ENCODE peak calls at places on chromosomes 4 and X, in five cellular contexts. One of them, this sample, is unnamed.
A peak's percentile ranks its signal among the peaks of the same experiment; 100 is the strongest.

GRCh38 chr4:83170952-83171399 is 56.4 kb upstream of the PLAC8 start:
- DNase-seq in foreskin fibroblast: no peak
- DNase-seq in astrocyte of the spinal cord: no peak
- DNase-seq in PC-3: no peak
- DNase-seq in Calu3: no peak
- DNase-seq in this sample: no peak

GRCh38 chr4:113539408-113539807 is 222.1 kb downstream of the CAMK2D start:
- DNase-seq in foreskin fibroblast: peak; percentile 85
- DNase-seq in Calu3: no peak
- DNase-seq in astrocyte of the spinal cord: peak; percentile 75
- DNase-seq in PC-3: peak; percentile 23
- DNase-seq in this sample: no peak

GRCh38 chr4:2812600-2812932 is 19.7 kb downstream of the SH3BP2 start:
- DNase-seq in Calu3: no peak
- DNase-seq in PC-3: no peak
- DNase-seq in astrocyte of the spinal cord: no peak
- DNase-seq in foreskin fibroblast: peak; percentile 49
- DNase-seq in this sample: no peak

GRCh38 chrX:68832101-68832416 is 3.2 kb downstream of the EFNB1 start:
- DNase-seq in astrocyte of the spinal cord: peak; percentile 78
- DNase-seq in PC-3: peak; percentile 70
- DNase-seq in Calu3: no peak
- DNase-seq in foreskin fibroblast: peak; percentile 88
- DNase-seq in this sample: no peak

GRCh38 chr4:6245246-6246169 is 24.1 kb upstream of the WFS1 start:
- DNase-seq in Calu3: no peak
- DNase-seq in foreskin fibroblast: peak; percentile 43
- DNase-seq in PC-3: no peak
- DNase-seq in astrocyte of the spinal cord: no peak
- DNase-seq in this sample: no peak

GRCh38 chr4:145808021-145808650 is 128.2 kb downstream of the C4orf51 start:
- DNase-seq in astrocyte of the spinal cord: peak; percentile 96
- DNase-seq in foreskin fibroblast: peak; percentile 91
- DNase-seq in PC-3: peak; percentile 98
- DNase-seq in Calu3: peak; percentile 49
- DNase-seq in this sample: no peak

GRCh38 chr4:11152684-11153083 is 276.0 kb downstream of the HS3ST1 start:
- DNase-seq in PC-3: no peak
- DNase-seq in astrocyte of the spinal cord: no peak
- DNase-seq in foreskin fibroblast: no peak
- DNase-seq in Calu3: no peak
- DNase-seq in this sample: no peak

GRCh38 chrX:135389717-135390116 is 32.0 kb upstream of the SMIM10L2A start:
- DNase-seq in astrocyte of the spinal cord: no peak
- DNase-seq in Calu3: peak; percentile 52
- DNase-seq in foreskin fibroblast: peak; percentile 4
- DNase-seq in PC-3: peak; percentile 88
- DNase-seq in this sample: no peak

GRCh38 chrX:30654989-30655607 is 1.9 kb downstream of the GK start:
- DNase-seq in Calu3: no peak
- DNase-seq in foreskin fibroblast: peak; percentile 19
- DNase-seq in PC-3: peak; percentile 73
- DNase-seq in astrocyte of the spinal cord: no peak
- DNase-seq in this sample: no peak

GRCh38 chr4:61068745-61069144 is 131.4 kb upstream of the ADGRL3 start:
- DNase-seq in foreskin fibroblast: peak; percentile 27
- DNase-seq in Calu3: no peak
- DNase-seq in astrocyte of the spinal cord: peak; percentile 46
- DNase-seq in PC-3: peak; percentile 69
- DNase-seq in this sample: no peak

GRCh38 chrX:96650023-96650422 is 34.6 kb upstream of the DIAPH2 start:
- DNase-seq in PC-3: peak; percentile 23
- DNase-seq in foreskin fibroblast: no peak
- DNase-seq in Calu3: no peak
- DNase-seq in astrocyte of the spinal cord: no peak
- DNase-seq in this sample: no peak

GRCh38 chrX:19772306-19772705 is 115.1 kb downstream of the SH3KBP1 start:
- DNase-seq in astrocyte of the spinal cord: peak; percentile 30
- DNase-seq in PC-3: peak; percentile 30
- DNase-seq in foreskin fibroblast: peak; percentile 68
- DNase-seq in Calu3: no peak
- DNase-seq in this sample: no peak

GRCh38 chr4:173537628-173538147 is 7.7 kb upstream of the HAND2 start:
- DNase-seq in foreskin fibroblast: no peak
- DNase-seq in PC-3: no peak
- DNase-seq in Calu3: no peak
- DNase-seq in astrocyte of the spinal cord: no peak
- DNase-seq in this sample: no peak

GRCh38 chr4:89140168-89140759 is 28.9 kb downstream of the TIGD2 start:
- DNase-seq in Calu3: no peak
- DNase-seq in foreskin fibroblast: no peak
- DNase-seq in astrocyte of the spinal cord: no peak
- DNase-seq in PC-3: no peak
- DNase-seq in this sample: no peak

GRCh38 chr4:168885416-168885815 is 124.6 kb downstream of the CBR4 start:
- DNase-seq in PC-3: no peak
- DNase-seq in Calu3: no peak
- DNase-seq in astrocyte of the spinal cord: no peak
- DNase-seq in foreskin fibroblast: no peak
- DNase-seq in this sample: no peak

GRCh38 chrX:24983931-24984330 is 31.8 kb downstream of the ARX start:
- DNase-seq in astrocyte of the spinal cord: no peak
- DNase-seq in PC-3: no peak
- DNase-seq in Calu3: no peak
- DNase-seq in foreskin fibroblast: no peak
- DNase-seq in this sample: no peak

GRCh38 chr4:33746979-33747378 is 2497.3 kb downstream of the ARAP2 start:
- DNase-seq in PC-3: no peak
- DNase-seq in astrocyte of the spinal cord: peak; percentile 2
- DNase-seq in Calu3: no peak
- DNase-seq in foreskin fibroblast: peak; percentile 20
- DNase-seq in this sample: no peak

GRCh38 chr4:41145571-41146078 is 68.7 kb downstream of the APBB2 start:
- DNase-seq in foreskin fibroblast: peak; percentile 66
- DNase-seq in Calu3: no peak
- DNase-seq in PC-3: no peak
- DNase-seq in astrocyte of the spinal cord: peak; percentile 71
- DNase-seq in this sample: no peak

GRCh38 chr4:106238819-106239420 is 77.1 kb downstream of the TBCK start:
- DNase-seq in PC-3: peak; percentile 45
- DNase-seq in Calu3: peak; percentile 40
- DNase-seq in astrocyte of the spinal cord: peak; percentile 49
- DNase-seq in foreskin fibroblast: peak; percentile 50
- DNase-seq in this sample: no peak

GRCh38 chr4:146340798-146341197 is 126.5 kb downstream of the REELD1 start:
- DNase-seq in Calu3: no peak
- DNase-seq in foreskin fibroblast: peak; percentile 39
- DNase-seq in PC-3: peak; percentile 57
- DNase-seq in astrocyte of the spinal cord: peak; percentile 56
- DNase-seq in this sample: no peak

GRCh38 chrX:67732864-67733263 is 189.0 kb downstream of the AR start:
- DNase-seq in astrocyte of the spinal cord: no peak
- DNase-seq in Calu3: no peak
- DNase-seq in PC-3: no peak
- DNase-seq in foreskin fibroblast: no peak
- DNase-seq in this sample: no peak

GRCh38 chr4:158236304-158237030 is 26.2 kb downstream of the TMEM144 start:
- DNase-seq in foreskin fibroblast: no peak
- DNase-seq in astrocyte of the spinal cord: no peak
- DNase-seq in PC-3: no peak
- DNase-seq in Calu3: no peak
- DNase-seq in this sample: no peak

GRCh38 chr4:171017596-171017995 is 795.6 kb upstream of the GALNTL6 start:
- DNase-seq in foreskin fibroblast: no peak
- DNase-seq in PC-3: no peak
- DNase-seq in Calu3: no peak
- DNase-seq in astrocyte of the spinal cord: no peak
- DNase-seq in this sample: no peak

GRCh38 chr4:185204238-185204910 is 574 bp upstream of the CFAP97 start:
- DNase-seq in PC-3: peak; percentile 41
- DNase-seq in foreskin fibroblast: peak; percentile 47
- DNase-seq in astrocyte of the spinal cord: no peak
- DNase-seq in Calu3: no peak
- DNase-seq in this sample: no peak

GRCh38 chr4:150801833-150802232 is 213.3 kb downstream of the LRBA start:
- DNase-seq in Calu3: no peak
- DNase-seq in foreskin fibroblast: no peak
- DNase-seq in PC-3: no peak
- DNase-seq in astrocyte of the spinal cord: no peak
- DNase-seq in this sample: no peak

GRCh38 chr4:150794706-150795105 is 212.8 kb downstream of the MAB21L2 start:
- DNase-seq in Calu3: no peak
- DNase-seq in foreskin fibroblast: no peak
- DNase-seq in PC-3: no peak
- DNase-seq in astrocyte of the spinal cord: peak; percentile 12
- DNase-seq in this sample: no peak

DNA sequence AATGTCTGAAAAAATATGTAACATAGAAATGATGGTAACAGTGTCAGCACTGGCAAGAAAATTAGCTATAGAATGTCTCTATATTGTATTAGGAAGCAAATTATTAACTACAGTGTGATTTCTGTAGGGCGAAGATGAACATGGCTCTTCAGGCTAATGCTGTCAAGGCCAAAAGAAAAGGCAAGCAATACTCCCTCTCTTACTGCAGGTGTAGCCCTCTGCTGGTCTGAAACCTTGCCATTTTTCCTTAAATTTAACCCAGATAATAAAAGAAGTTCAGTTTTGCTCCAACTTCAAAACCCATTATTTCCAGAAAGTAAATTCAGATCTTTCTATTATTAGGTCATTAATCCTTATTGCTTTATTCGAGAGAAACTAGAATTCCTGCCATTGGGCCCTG is 215.9 kb downstream of the LRBA start:
- DNase-seq in Calu3: no peak
- DNase-seq in astrocyte of the spinal cord: no peak
- DNase-seq in foreskin fibroblast: no peak
- DNase-seq in PC-3: peak; percentile 3
- DNase-seq in this sample: no peak
- TF ChIP-seq CTCF in Calu3: no peak
- TF ChIP-seq CTCF in astrocyte of the spinal cord: peak; percentile 22
- TF ChIP-seq CTCF in foreskin fibroblast: no peak
- TF ChIP-seq CTCF in PC-3: peak; percentile 43
- TF ChIP-seq CTCF in this sample: no peak

GRCh38 chr4:73250642-73251041 is 8.0 kb downstream of the ANKRD17 start:
- DNase-seq in astrocyte of the spinal cord: no peak
- DNase-seq in PC-3: no peak
- DNase-seq in Calu3: no peak
- DNase-seq in foreskin fibroblast: no peak
- DNase-seq in this sample: no peak

GRCh38 chr4:73248416-73248815 is 10.2 kb downstream of the ANKRD17 start:
- DNase-seq in Calu3: no peak
- DNase-seq in foreskin fibroblast: no peak
- DNase-seq in astrocyte of the spinal cord: no peak
- DNase-seq in PC-3: no peak
- DNase-seq in this sample: no peak

GRCh38 chr4:73248821-73249220 is 9.8 kb downstream of the ANKRD17 start:
- DNase-seq in astrocyte of the spinal cord: no peak
- DNase-seq in foreskin fibroblast: no peak
- DNase-seq in Calu3: no peak
- DNase-seq in PC-3: no peak
- DNase-seq in this sample: no peak

GRCh38 chr4:73252001-73252400 is 6.6 kb downstream of the ANKRD17 start:
- DNase-seq in Calu3: no peak
- DNase-seq in PC-3: no peak
- DNase-seq in astrocyte of the spinal cord: no peak
- DNase-seq in foreskin fibroblast: no peak
- DNase-seq in this sample: no peak

DNA sequence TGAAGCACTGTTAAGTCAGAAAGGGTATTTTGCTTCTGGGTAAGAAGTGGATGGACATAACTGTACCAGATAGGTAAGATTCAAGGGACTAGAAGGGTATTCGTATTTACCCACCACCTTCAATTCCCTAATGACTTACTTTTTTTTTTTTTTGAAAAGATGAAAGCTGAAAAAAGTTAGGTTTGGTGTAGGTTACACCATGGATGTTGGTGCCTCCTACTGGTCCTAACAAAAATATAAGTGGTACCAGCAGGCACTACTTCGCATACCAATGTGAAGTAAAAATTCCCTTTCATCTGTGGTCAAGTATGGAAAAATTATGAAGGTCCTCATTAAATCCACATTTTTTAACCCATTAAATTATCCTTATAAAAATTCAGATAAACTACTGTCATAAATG is 7.2 kb downstream of the ANKRD17 start:
- DNase-seq in Calu3: no peak
- DNase-seq in astrocyte of the spinal cord: no peak
- DNase-seq in PC-3: no peak
- DNase-seq in foreskin fibroblast: no peak
- DNase-seq in this sample: no peak
- TF ChIP-seq CTCF in Calu3: no peak
- TF ChIP-seq CTCF in astrocyte of the spinal cord: peak; percentile 18
- TF ChIP-seq CTCF in PC-3: no peak
- TF ChIP-seq CTCF in foreskin fibroblast: no peak
- TF ChIP-seq CTCF in this sample: no peak

GRCh38 chr4:141705747-141706377 is 69.5 kb downstream of the IL15 start:
- DNase-seq in PC-3: no peak
- DNase-seq in astrocyte of the spinal cord: no peak
- DNase-seq in Calu3: no peak
- DNase-seq in foreskin fibroblast: no peak
- DNase-seq in this sample: no peak

GRCh38 chr4:141705048-141705746 is 68.8 kb downstream of the IL15 start:
- DNase-seq in PC-3: no peak
- DNase-seq in foreskin fibroblast: no peak
- DNase-seq in astrocyte of the spinal cord: no peak
- DNase-seq in Calu3: no peak
- DNase-seq in this sample: no peak

GRCh38 chr4:141702472-141703182 is 66.2 kb downstream of the IL15 start:
- DNase-seq in Calu3: peak; percentile 13
- DNase-seq in astrocyte of the spinal cord: peak; percentile 23
- DNase-seq in PC-3: peak; percentile 34
- DNase-seq in foreskin fibroblast: peak; percentile 19
- DNase-seq in this sample: no peak

GRCh38 chr4:141706445-141706844 is 70.1 kb downstream of the IL15 start:
- DNase-seq in astrocyte of the spinal cord: no peak
- DNase-seq in Calu3: no peak
- DNase-seq in PC-3: no peak
- DNase-seq in foreskin fibroblast: no peak
- DNase-seq in this sample: no peak

DNA sequence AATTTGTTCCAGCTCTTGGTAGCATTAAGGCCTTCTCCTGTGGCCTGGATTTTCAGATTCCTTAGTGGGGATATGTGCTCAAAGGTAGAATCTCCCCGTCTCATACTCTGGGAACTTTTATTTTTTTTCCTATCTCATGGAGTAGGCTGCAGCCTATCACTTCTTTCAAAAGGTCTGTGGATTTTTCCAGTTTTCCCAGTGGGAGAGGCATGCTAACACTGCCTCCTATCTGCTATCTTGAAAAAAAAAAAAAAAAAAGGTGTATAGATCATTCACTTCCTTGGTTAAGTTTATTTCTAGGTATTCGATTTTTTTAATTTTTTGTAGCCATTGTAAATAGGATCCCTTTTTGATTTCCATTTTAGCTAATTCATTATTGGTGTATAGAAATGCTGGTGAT is 67.1 kb downstream of the IL15 start:
- DNase-seq in foreskin fibroblast: peak; percentile 42
- DNase-seq in astrocyte of the spinal cord: no peak
- DNase-seq in PC-3: no peak
- DNase-seq in Calu3: no peak
- DNase-seq in this sample: no peak
- TF ChIP-seq CTCF in foreskin fibroblast: no peak
- TF ChIP-seq CTCF in astrocyte of the spinal cord: no peak
- TF ChIP-seq CTCF in PC-3: no peak
- TF ChIP-seq CTCF in Calu3: no peak
- TF ChIP-seq CTCF in this sample: no peak

GRCh38 chrX:154308108-154308946 is 12.7 kb downstream of the TKTL1 start:
- DNase-seq in PC-3: peak; percentile 73
- DNase-seq in astrocyte of the spinal cord: peak; percentile 18
- DNase-seq in Calu3: peak; percentile 79
- DNase-seq in foreskin fibroblast: peak; percentile 51
- DNase-seq in this sample: peak; percentile 72
- TF ChIP-seq CTCF in PC-3: peak; percentile 77
- TF ChIP-seq CTCF in astrocyte of the spinal cord: peak; percentile 76
- TF ChIP-seq CTCF in Calu3: peak; percentile 48
- TF ChIP-seq CTCF in foreskin fibroblast: peak; percentile 51
- TF ChIP-seq CTCF in this sample: peak; percentile 61